ENCODE peak calls at places on chromosomes 16 and 17, in seven cellular contexts. X, B, R, Z, K, M and T are unnamed samples.

GRCh38 chr16:19118938-19119431 is 5.2 kb downstream of the ITPRIPL2 start:
- DNase-seq in M (peak; percentile 98), B (no peak), K (peak; percentile 96), Z (peak; percentile 65), R (peak; percentile 79), X (no peak), T (no peak)

GRCh38 chr16:57479422-57480126 is 6.7 kb downstream of the DOK4 start:
- DNase-seq in B (no peak), M (peak; percentile 67), X (peak; percentile 81), Z (no peak), R (no peak), K (peak; percentile 65), T (no peak)

GRCh38 chr17:77579717-77580116 is 378.8 kb upstream of the TNRC6C start:
- DNase-seq in B (no peak), Z (no peak), M (no peak), X (no peak), K (no peak), R (no peak), T (no peak)

GRCh38 chr17:57948555-57949420 is 6.4 kb downstream of the CUEDC1 start:
- DNase-seq in B (no peak), R (peak; percentile 98), M (peak; percentile 98), K (peak; percentile 97), X (no peak), Z (peak; percentile 100), T (no peak)

GRCh38 chr17:50055055-50055425 is 870 bp upstream of the ITGA3 start:
- DNase-seq in R (no peak), K (no peak), X (peak; percentile 72), Z (no peak), B (peak; percentile 8), M (no peak), T (no peak)

GRCh38 chr17:68381076-68381900 is 76.0 kb downstream of the WIPI1 start:
- DNase-seq in K (peak; percentile 92), B (no peak), R (peak; percentile 97), Z (peak; percentile 85), X (no peak), M (peak; percentile 100), T (no peak)

GRCh38 chr17:67359960-67360817 is 6.2 kb downstream of the PSMD12 start:
- DNase-seq in X (peak; percentile 66), M (peak; percentile 18), R (no peak), Z (no peak), B (peak; percentile 39), K (peak; percentile 38), T (peak; percentile 77)

GRCh38 chr17:29141484-29141835 is 38.7 kb downstream of the MYO18A start:
- DNase-seq in R (no peak), M (no peak), X (no peak), Z (no peak), K (no peak), B (no peak), T (no peak)

GRCh38 chr17:11332706-11333105 is 91.7 kb downstream of the SHISA6 start:
- DNase-seq in R (no peak), B (no peak), Z (no peak), X (no peak), K (no peak), M (no peak), T (no peak)

GRCh38 chr17:3636154-3636907 is at the start of the genes CTNS and SHPK:
- DNase-seq in R (peak; percentile 75), K (peak; percentile 96), X (peak; percentile 97), B (peak; percentile 91), M (peak; percentile 97), Z (no peak), T (peak; percentile 86)

GRCh38 chr16:72990003-72990521 is 57.9 kb downstream of the ZFHX3 start:
- DNase-seq in Z (no peak), B (no peak), R (peak; percentile 65), X (no peak), K (peak; percentile 83), M (peak; percentile 36), T (no peak)

GRCh38 chr16:24075929-24076716 is 180.0 kb upstream of the CACNG3 start:
- DNase-seq in M (no peak), X (peak; percentile 50), R (no peak), K (no peak), Z (no peak), B (no peak), T (no peak)

GRCh38 chr17:74296548-74296936 is 22.5 kb downstream of the DNAI2 start:
- DNase-seq in B (peak; percentile 14), R (peak; percentile 13), M (peak; percentile 28), K (peak; percentile 40), Z (no peak), X (peak; percentile 87), T (peak; percentile 26)

GRCh38 chr16:82881517-82881916 is 254.7 kb downstream of the CDH13 start:
- DNase-seq in M (no peak), Z (no peak), X (no peak), R (no peak), K (no peak), B (no peak), T (no peak)

GRCh38 chr16:84281077-84281476 is 13.6 kb upstream of the WFDC1 start:
- DNase-seq in M (peak; percentile 32), R (no peak), Z (no peak), K (peak; percentile 34), X (no peak), B (no peak), T (peak; percentile 68)

GRCh38 chr17:42118126-42118510 is 3.0 kb downstream of the KAT2A start:
- DNase-seq in B (no peak), K (no peak), X (no peak), Z (no peak), M (no peak), R (no peak), T (no peak)

GRCh38 chr16:20610192-20610891 is 34.2 kb upstream of the ACSM2B start:
- DNase-seq in Z (no peak), R (no peak), M (no peak), K (no peak), X (peak; percentile 42), B (no peak), T (no peak)

GRCh38 chr16:3187798-3188674 is at the start of gene OR1F1:
- DNase-seq in R (no peak), Z (no peak), B (peak; percentile 30), M (peak; percentile 72), K (peak; percentile 91), X (peak; percentile 57), T (peak; percentile 91)
- H3K4me3 ChIP-seq in R (peak within 1 kb of the TSS; percentile 58), Z (peak within 1 kb of the TSS; percentile 79), B (peak within 1 kb of the TSS; percentile 41), M (peak within 1 kb of the TSS; percentile 78), K (peak within 1 kb of the TSS; percentile 53), X (peak within 1 kb of the TSS; percentile 68), T (no peak within 1 kb of the TSS)

DNA sequence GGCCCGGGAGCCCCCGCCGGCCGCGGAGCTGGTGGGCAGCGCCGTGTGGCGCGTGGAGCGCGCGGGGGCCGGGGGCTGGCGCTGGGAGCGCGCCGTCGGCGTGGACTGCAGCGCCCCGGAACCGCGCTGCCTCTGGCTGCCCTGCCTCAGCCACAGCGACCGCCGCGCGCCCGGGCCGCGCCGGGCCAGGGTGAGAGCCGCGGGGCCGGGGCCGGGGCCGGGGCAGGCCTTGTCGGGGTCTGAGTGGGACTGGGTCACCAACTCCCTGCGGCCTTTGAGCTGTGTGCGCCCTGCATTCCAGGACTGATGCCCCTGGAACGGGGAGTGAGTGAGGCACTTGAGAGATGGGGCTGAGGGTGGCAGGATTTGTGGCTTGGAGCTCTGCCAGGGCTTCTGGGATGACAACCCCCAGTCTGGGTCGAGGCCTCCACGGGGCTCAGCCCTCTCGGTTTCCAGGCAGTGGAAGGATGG is 25.7 kb downstream of the ARHGAP23 start:
- DNase-seq in X (no peak), M (peak; percentile 60), B (no peak), R (no peak), K (peak; percentile 51), Z (no peak), T (no peak)
- H3K4me3 ChIP-seq in X (no peak overlapping the region), M (peak overlapping the region; percentile 78), B (no peak overlapping the region), R (peak overlapping the region; percentile 55), K (peak overlapping the region; percentile 66), Z (peak overlapping the region; percentile 51), T (no peak overlapping the region)

GRCh38 chr16:81816793-81817210 is 37.7 kb downstream of the PLCG2 start:
- DNase-seq in B (no peak), Z (no peak), R (no peak), M (no peak), X (no peak), K (no peak), T (no peak)
- H3K4me3 ChIP-seq in B (no peak overlapping the region), Z (no peak overlapping the region), R (no peak overlapping the region), M (no peak overlapping the region), X (no peak overlapping the region), K (no peak overlapping the region), T (no peak overlapping the region)

DNA sequence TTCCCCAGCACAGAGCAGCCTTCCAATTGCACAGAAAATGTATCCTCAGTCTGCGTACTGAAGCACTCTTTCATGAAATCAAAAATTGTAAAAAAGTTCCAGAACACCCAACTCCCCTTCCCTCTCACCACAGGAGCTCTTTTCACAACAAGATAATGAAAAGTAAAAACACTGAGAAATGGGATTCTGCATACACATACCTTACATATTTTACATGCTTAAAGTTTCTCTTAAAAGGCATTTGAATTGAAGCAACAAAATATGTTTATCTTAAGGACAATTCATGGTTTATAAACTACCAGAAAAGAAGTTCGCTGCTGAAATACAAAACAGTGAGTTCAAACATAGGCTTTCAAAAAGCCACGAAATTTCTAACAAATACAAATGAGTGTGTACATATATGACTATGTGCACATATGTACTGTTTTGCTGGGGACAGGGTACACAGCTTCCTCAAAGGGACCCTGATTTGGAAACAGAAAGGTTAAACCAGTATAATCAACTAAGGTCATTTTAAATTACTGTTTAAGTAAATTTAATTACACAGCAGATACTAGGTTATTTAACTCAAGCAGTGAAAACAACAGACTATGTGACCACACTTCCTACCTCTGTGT is 33.8 kb downstream of the COG1 start:
- DNase-seq in B (no peak), R (no peak), K (no peak), M (peak; percentile 14), Z (no peak), X (no peak), T (no peak)
- H3K4me3 ChIP-seq in B (no peak overlapping the region), R (no peak overlapping the region), K (no peak overlapping the region), M (no peak overlapping the region), Z (no peak overlapping the region), X (no peak overlapping the region), T (no peak overlapping the region)

DNA sequence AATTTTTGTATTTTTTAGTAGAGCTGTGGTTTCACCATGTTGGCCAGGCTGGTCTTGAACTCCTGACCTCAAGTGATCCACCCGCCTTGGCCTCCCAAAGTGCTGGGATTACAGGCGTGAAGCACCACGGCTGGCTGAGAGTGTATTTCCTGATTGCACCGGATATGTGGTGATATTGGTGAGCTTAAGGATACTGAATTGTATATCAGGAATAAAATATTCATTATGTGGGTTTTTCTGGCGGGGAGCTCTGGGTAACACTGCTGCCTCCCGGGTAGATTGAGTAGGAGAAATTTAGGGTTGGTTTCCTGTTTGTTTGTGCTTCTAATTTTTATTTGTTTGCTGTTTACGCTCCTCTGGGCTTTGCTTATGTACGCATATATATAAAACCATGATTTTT is 7.7 kb upstream of the TMEM98 start:
- DNase-seq in B (no peak), K (no peak), X (no peak), M (no peak), R (no peak), Z (no peak), T (no peak)
- H3K4me3 ChIP-seq in B (no peak overlapping the region), K (no peak overlapping the region), X (no peak overlapping the region), M (no peak overlapping the region), R (no peak overlapping the region), Z (no peak overlapping the region), T (no peak overlapping the region)